ENCODE peak calls at places on chromosome 19, in five cellular contexts. H is NCI-H1417; Q is keratinocyte; L is activated CD8-positive, alpha-beta memory T cell treated with anti-CD3 and anti-CD28 coated beads for 48 hours; J is activated CD4-positive, alpha-beta T cell treated with anti-CD3 and anti-CD28 coated beads, Interleukin-2, amount 50 U/mL, for 4 hours. Y is an unnamed sample.

GRCh38 chr19:3028305-3029069 is 593 bp downstream of the TLE2 start:
- DNase-seq in H (peak; percentile 70), Q (no peak), L (no peak), J (no peak), Y (no peak)

GRCh38 chr19:11535792-11536595 is 2.7 kb upstream of the CNN1 start:
- DNase-seq in H (peak; percentile 72), Q (no peak), L (peak; percentile 78), J (peak; percentile 75), Y (peak; percentile 79)

GRCh38 chr19:32196690-32197420 is 148.6 kb upstream of the ZNF507 start:
- DNase-seq in H (no peak), Q (no peak), L (no peak), J (no peak), Y (no peak)

GRCh38 chr19:51479531-51480331 is 1.4 kb downstream of the CEACAM18 start:
- DNase-seq in H (no peak), Q (no peak), L (no peak), J (peak; percentile 9), Y (no peak)

GRCh38 chr19:17385878-17386611 is 8.0 kb downstream of the CCDC194 start:
- DNase-seq in H (peak; percentile 10), Q (no peak), L (no peak), J (peak; percentile 55), Y (no peak)

GRCh38 chr19:15463865-15464371 is 426 bp downstream of the RASAL3 start:
- DNase-seq in H (no peak), Q (no peak), L (peak; percentile 64), J (peak; percentile 67), Y (no peak)

GRCh38 chr19:38392707-38393308 is 4.3 kb downstream of the SPRED3 start:
- DNase-seq in H (no peak), Q (no peak), L (no peak), J (no peak), Y (no peak)

GRCh38 chr19:10259162-10259905 is 7.3 kb downstream of the MRPL4 start:
- DNase-seq in H (peak; percentile 67), Q (peak; percentile 82), L (peak; percentile 72), J (peak; percentile 93), Y (peak; percentile 69)

GRCh38 chr19:49224856-49225255 is 67.3 kb downstream of the TRPM4 start:
- DNase-seq in H (peak; percentile 13), Q (no peak), L (no peak), J (no peak), Y (no peak)

GRCh38 chr19:52428937-52429336 is at the start of gene ZNF534:
- DNase-seq in H (no peak), Q (no peak), L (no peak), J (no peak), Y (no peak)

GRCh38 chr19:19348266-19348665 is 27.6 kb downstream of the MAU2 start:
- DNase-seq in H (no peak), Q (no peak), L (no peak), J (no peak), Y (no peak)

GRCh38 chr19:46955114-46955812 is 64.4 kb upstream of the NPAS1 start:
- DNase-seq in H (no peak), Q (no peak), L (no peak), J (peak; percentile 16), Y (no peak)

GRCh38 chr19:15199652-15200574 is 882 bp downstream of the NOTCH3 start:
- DNase-seq in H (peak; percentile 51), Q (no peak), L (no peak), J (no peak), Y (no peak)

GRCh38 chr19:7894612-7895309 is 6.5 kb downstream of the LRRC8E start:
- DNase-seq in H (no peak), Q (no peak), L (no peak), J (no peak), Y (no peak)

GRCh38 chr19:12884926-12885748 is 1.9 kb downstream of the KLF1 start:
- DNase-seq in H (peak; percentile 91), Q (peak; percentile 94), L (peak; percentile 75), J (peak; percentile 83), Y (peak; percentile 26)

GRCh38 chr19:51959791-51960190 is 26.8 kb downstream of the ZNF350 start:
- DNase-seq in H (no peak), Q (no peak), L (no peak), J (no peak), Y (no peak)

GRCh38 chr19:8243146-8243545 is 34.0 kb downstream of the CERS4 start:
- DNase-seq in H (no peak), Q (no peak), L (no peak), J (no peak), Y (no peak)

GRCh38 chr19:3403489-3404323 is 37.3 kb downstream of the NFIC start:
- DNase-seq in H (peak; percentile 73), Q (no peak), L (no peak), J (no peak), Y (peak; percentile 77)

GRCh38 chr19:13995878-13996765 is 10.0 kb downstream of the RFX1 start:
- DNase-seq in H (no peak), Q (no peak), L (no peak), J (no peak), Y (no peak)

GRCh38 chr19:15614507-15615379 is at the start of gene CYP4F8:
- DNase-seq in H (no peak), Q (no peak), L (no peak), J (no peak), Y (no peak)

GRCh38 chr19:16594131-16594586 is 21.9 kb upstream of the SLC35E1 start:
- DNase-seq in H (no peak), Q (no peak), L (no peak), J (no peak), Y (no peak)

GRCh38 chr19:14354445-14354844 is 26.8 kb upstream of the ADGRE5 start:
- DNase-seq in H (no peak), Q (no peak), L (no peak), J (no peak), Y (no peak)

GRCh38 chr19:52735734-52736133 is 890 bp upstream of the ZNF611 start:
- DNase-seq in H (no peak), Q (no peak), L (no peak), J (no peak), Y (peak; percentile 38)

GRCh38 chr19:13938361-13939027 is at the start of gene PODNL1:
- DNase-seq in H (no peak), Q (no peak), L (no peak), J (no peak), Y (no peak)

GRCh38 chr19:47444388-47444821 is 25.1 kb upstream of the MEIS3 start:
- DNase-seq in H (no peak), Q (no peak), L (no peak), J (peak; percentile 23), Y (no peak)

GRCh38 chr19:46616631-46617322 is 8.1 kb downstream of the PTGIR start:
- DNase-seq in H (peak; percentile 55), Q (no peak), L (peak; percentile 64), J (peak; percentile 44), Y (no peak)

GRCh38 chr19:7658219-7658686 is 10.6 kb upstream of the RETN start:
- DNase-seq in H (peak; percentile 23), Q (no peak), L (no peak), J (peak; percentile 29), Y (peak; percentile 40)

GRCh38 chr19:45733160-45733810 is at the start of gene MEIOSIN:
- DNase-seq in H (no peak), Q (no peak), L (no peak), J (no peak), Y (no peak)

GRCh38 chr19:588093-588742 is 1.5 kb upstream of the HCN2 start:
- DNase-seq in H (peak; percentile 95), Q (no peak), L (no peak), J (peak; percentile 58), Y (peak; percentile 93)

GRCh38 chr19:7607212-7607873 is 11.7 kb downstream of the CAMSAP3 start:
- DNase-seq in H (no peak), Q (no peak), L (no peak), J (no peak), Y (no peak)

GRCh38 chr19:1387684-1388636 is 4.3 kb downstream of the NDUFS7 start:
- DNase-seq in H (no peak), Q (no peak), L (no peak), J (no peak), Y (no peak)

GRCh38 chr19:48638831-48639381 is 1.7 kb upstream of the DBP start:
- DNase-seq in H (peak; percentile 17), Q (no peak), L (no peak), J (no peak), Y (no peak)

GRCh38 chr19:31085125-31085524 is 264.1 kb downstream of the TSHZ3 start:
- DNase-seq in H (no peak), Q (no peak), L (no peak), J (no peak), Y (no peak)

GRCh38 chr19:49829200-49829599 is 11.1 kb downstream of the MED25 start:
- DNase-seq in H (no peak), Q (no peak), L (no peak), J (no peak), Y (no peak)

GRCh38 chr19:18112989-18113478 is 15.5 kb downstream of the MAST3 start:
- DNase-seq in H (peak; percentile 63), Q (no peak), L (no peak), J (peak; percentile 80), Y (peak; percentile 91)

GRCh38 chr19:3129112-3129511 is 6.7 kb upstream of the GNA15 start:
- DNase-seq in H (no peak), Q (no peak), L (no peak), J (no peak), Y (no peak)

GRCh38 chr19:16836115-16836905 is 7.1 kb downstream of the SIN3B start:
- DNase-seq in H (no peak), Q (no peak), L (no peak), J (no peak), Y (no peak)

GRCh38 chr19:7833225-7834156 is 3.5 kb downstream of the EVI5L start:
- DNase-seq in H (no peak), Q (peak; percentile 88), L (no peak), J (no peak), Y (peak; percentile 49)

GRCh38 chr19:2869618-2870017 is 2.5 kb downstream of the ZNF556 start:
- DNase-seq in H (no peak), Q (no peak), L (no peak), J (no peak), Y (no peak)

Y was measured in pons.